ENCODE peak calls at places on chromosome 15, in six cellular contexts. R, M, H, X, D and Q are unnamed samples.
A peak's percentile ranks its signal among the peaks of the same experiment; 100 is the strongest.

GRCh38 chr15:34262362-34262761 is 37.5 kb downstream of the EMC4 start:
- DNase-seq in R (no peak), M (no peak), H (no peak), X (no peak), D (no peak), Q (no peak)

GRCh38 chr15:32706704-32707103 is 11.1 kb upstream of the GREM1 start:
- DNase-seq in R (no peak), M (peak; percentile 63), H (peak; percentile 13), X (no peak), D (no peak), Q (no peak)

GRCh38 chr15:85614059-85614458 is 180.7 kb downstream of the KLHL25 start:
- DNase-seq in R (no peak), M (no peak), H (no peak), X (no peak), D (no peak), Q (no peak)

GRCh38 chr15:47711654-47712053 is 5.7 kb upstream of the SEMA6D start:
- DNase-seq in R (no peak), M (peak; percentile 26), H (peak; percentile 42), X (no peak), D (no peak), Q (no peak)

GRCh38 chr15:86317379-86317745 is 237.7 kb downstream of the AGBL1 start:
- DNase-seq in R (no peak), M (peak; percentile 6), H (no peak), X (no peak), D (no peak), Q (no peak)

GRCh38 chr15:94579261-94579660 is 347.9 kb downstream of the MCTP2 start:
- DNase-seq in R (no peak), M (no peak), H (no peak), X (no peak), D (no peak), Q (no peak)

GRCh38 chr15:101491739-101492640 is 2.5 kb upstream of the PCSK6 start:
- DNase-seq in R (peak; percentile 37), M (no peak), H (no peak), X (no peak), D (no peak), Q (no peak)

GRCh38 chr15:34760909-34761308 is 6.1 kb upstream of the GJD2 start:
- DNase-seq in R (no peak), M (no peak), H (no peak), X (no peak), D (no peak), Q (no peak)

GRCh38 chr15:81547517-81548132 is 173.6 kb upstream of the TMC3 start:
- DNase-seq in R (no peak), M (no peak), H (no peak), X (no peak), D (no peak), Q (no peak)

GRCh38 chr15:74146277-74146800 is 16.0 kb downstream of the ISLR2 start:
- DNase-seq in R (no peak), M (no peak), H (no peak), X (no peak), D (no peak), Q (no peak)

GRCh38 chr15:96181873-96182301 is 148.6 kb upstream of the NR2F2 start:
- DNase-seq in R (no peak), M (peak; percentile 67), H (peak; percentile 29), X (peak; percentile 88), D (peak; percentile 78), Q (no peak)

GRCh38 chr15:77840962-77841361 is 208.2 kb upstream of the LINGO1 start:
- DNase-seq in R (no peak), M (peak; percentile 33), H (no peak), X (peak; percentile 80), D (no peak), Q (no peak)

GRCh38 chr15:95459288-95459687 is 871.2 kb upstream of the NR2F2 start:
- DNase-seq in R (no peak), M (peak; percentile 18), H (no peak), X (no peak), D (no peak), Q (no peak)

GRCh38 chr15:69454953-69455352 is 2.3 kb downstream of the RPLP1 start:
- DNase-seq in R (no peak), M (no peak), H (no peak), X (no peak), D (no peak), Q (no peak)

GRCh38 chr15:69451951-69452701 is 492 bp upstream of the RPLP1 start:
- DNase-seq in R (no peak), M (no peak), H (no peak), X (peak; percentile 56), D (peak; percentile 42), Q (no peak)

GRCh38 chr15:69456208-69457166 is 3.9 kb downstream of the RPLP1 start:
- DNase-seq in R (peak; percentile 42), M (no peak), H (no peak), X (no peak), D (no peak), Q (no peak)

GRCh38 chr15:69450968-69451695 is 1.5 kb upstream of the RPLP1 start:
- DNase-seq in R (no peak), M (no peak), H (no peak), X (no peak), D (no peak), Q (no peak)

DNA sequence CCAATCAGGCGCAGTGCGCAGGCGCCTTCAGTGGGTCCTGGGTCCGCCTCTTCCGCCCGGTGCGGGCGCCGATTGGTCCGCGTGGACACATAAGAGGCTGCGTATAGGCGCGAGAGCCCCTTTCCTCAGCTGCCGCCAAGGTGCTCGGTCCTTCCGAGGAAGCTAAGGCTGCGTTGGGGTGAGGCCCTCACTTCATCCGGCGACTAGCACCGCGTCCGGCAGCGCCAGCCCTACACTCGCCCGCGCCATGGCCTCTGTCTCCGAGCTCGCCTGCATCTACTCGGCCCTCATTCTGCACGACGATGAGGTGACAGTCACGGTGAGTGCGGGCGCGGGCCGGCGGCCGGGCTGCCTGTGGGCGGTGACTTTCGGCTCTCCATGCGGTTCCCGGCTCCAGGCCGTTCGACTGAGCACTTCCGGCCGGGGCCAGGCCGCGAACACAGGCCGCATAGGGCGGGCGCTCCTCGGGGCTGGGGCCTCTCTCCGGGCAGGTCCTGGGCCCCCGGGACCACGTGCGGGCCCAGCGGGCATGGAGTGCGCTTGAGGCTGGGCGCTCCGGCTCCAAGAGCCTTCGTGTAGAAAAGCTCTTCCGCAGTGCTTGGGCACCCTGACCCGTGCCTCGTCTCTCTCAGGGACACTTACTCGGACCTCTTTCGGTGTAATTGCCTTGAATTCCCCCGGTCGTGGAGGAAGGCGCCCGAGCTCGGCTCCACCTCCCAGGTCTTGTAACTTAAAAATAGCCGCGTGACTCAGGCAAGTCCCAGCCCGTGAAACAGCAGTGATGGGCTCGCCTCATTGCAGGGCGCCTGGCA is at the start of gene RPLP1:
- DNase-seq in R (peak; percentile 98), M (peak; percentile 96), H (peak; percentile 97), X (peak; percentile 94), D (peak; percentile 95), Q (peak; percentile 90)
- H3K23ac ChIP-seq in R (no peak within 1 kb of the TSS), M (no peak within 1 kb of the TSS), H (peak within 1 kb of the TSS; percentile 75), X (peak within 1 kb of the TSS; percentile 94), D (no peak within 1 kb of the TSS), Q (peak within 1 kb of the TSS; percentile 97)

DNA sequence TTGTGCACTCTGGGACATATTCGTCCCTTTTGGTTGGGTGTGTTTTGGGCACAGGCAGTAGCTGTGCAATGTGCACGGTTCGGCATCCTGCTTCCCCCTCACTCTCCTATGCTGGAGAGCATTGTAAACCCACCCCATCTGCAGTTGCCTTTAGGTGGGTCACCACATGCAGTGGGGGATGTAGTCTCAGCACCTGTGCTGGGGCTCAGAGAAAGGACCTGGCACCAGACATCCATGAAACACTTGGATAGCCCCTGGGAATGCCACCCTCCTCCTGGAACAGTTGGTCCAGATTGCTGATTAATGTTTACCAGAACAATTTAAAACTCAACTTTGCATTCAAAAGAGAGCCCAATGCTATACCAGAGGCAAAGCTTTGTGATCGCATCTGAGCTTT is 123.9 kb upstream of the MEF2A start:
- DNase-seq in R (no peak), M (no peak), H (no peak), X (no peak), D (no peak), Q (no peak)
- H3K4me2 ChIP-seq in R (no peak overlapping the region), M (no peak overlapping the region), H (no peak overlapping the region), X (peak overlapping the region; percentile 32), D (no peak overlapping the region), Q (no peak overlapping the region)

DNA sequence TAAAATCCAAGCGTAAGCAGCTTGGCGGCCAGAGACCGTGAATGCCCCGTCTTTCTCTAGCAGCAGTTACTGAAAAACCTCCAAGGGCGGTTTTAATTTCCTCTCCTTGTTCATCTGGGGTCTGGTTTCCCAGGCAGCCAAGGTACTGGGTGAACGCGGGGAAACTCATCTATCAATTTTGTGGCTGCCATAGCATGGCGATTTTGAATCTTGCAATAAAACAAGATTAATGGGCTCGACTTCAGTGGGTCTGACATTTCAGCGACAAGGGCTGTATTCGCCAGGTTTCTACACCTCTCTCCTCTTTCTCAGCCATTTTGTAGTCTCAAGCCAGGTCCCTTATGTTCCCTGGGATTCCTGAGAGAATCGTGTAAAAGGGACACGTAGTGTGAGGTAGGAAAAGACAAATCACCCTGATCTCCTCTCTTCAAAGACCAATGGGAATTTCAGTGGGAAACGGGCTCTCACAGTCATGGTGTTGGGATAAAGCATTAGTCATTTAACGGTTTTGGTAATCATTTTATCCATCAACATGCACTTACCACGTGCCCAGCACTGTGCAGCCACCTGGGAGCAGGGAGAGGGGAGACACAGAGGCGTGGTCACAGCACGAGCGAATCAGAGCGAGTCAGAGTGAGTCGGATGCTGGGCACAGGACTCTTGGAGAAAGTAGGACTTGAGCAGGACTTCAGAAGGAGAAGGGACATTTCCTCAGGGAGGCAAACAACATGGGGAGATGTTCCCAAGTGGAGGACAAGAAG is 130.6 kb downstream of the MINAR1 start:
- DNase-seq in R (no peak), M (no peak), H (no peak), X (no peak), D (no peak), Q (no peak)
- H3K4me3 ChIP-seq in R (no peak overlapping the region), M (no peak overlapping the region), H (no peak overlapping the region), X (no peak overlapping the region), D (no peak overlapping the region), Q (no peak overlapping the region)

GRCh38 chr15:56251315-56252091 is 7.8 kb upstream of the RFX7 start:
- DNase-seq in R (no peak), M (no peak), H (peak; percentile 81), X (no peak), D (no peak), Q (no peak)
- H3K23ac ChIP-seq in R (no peak overlapping the region), M (no peak overlapping the region), H (no peak overlapping the region), X (no peak overlapping the region), D (peak overlapping the region; percentile 88), Q (no peak overlapping the region)

DNA sequence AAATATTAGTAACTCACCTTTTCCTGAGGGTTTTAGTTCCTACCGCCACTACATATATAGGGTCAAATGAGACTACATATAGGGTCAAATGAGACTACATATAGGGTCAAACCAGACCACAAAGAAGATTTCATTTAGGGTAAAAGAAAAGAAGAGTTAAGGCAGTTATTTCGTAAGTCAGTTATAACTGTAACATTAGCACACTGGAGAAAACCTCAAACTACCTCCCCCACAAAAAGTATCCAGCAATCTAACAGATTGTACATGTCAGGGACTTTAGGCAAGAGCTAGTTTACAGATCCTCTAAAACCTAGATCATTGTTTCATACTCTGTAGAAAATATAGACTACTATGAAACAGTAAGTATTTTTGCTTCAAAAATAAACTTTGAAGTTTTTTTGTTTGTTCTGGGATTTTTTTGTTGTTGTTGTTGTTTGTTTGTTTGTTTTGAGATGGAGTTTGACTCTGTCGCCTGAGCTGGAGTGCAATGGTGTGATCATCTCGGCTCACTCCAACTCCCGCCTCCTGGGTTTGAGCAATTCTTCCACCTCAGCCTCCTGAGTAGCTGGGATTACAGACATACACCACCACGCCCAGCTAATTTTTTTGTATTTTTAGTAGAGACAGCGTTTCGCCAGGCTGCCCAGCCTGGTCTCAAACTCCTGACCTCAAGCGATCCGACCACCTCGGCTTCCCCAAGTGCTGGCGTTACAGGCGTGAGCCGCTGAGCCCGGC is 92.4 kb upstream of the CGNL1 start:
- DNase-seq in R (no peak), M (peak; percentile 24), H (no peak), X (peak; percentile 45), D (no peak), Q (no peak)
- H3K4me2 ChIP-seq in R (no peak overlapping the region), M (no peak overlapping the region), H (no peak overlapping the region), X (no peak overlapping the region), D (no peak overlapping the region), Q (no peak overlapping the region)

GRCh38 chr15:89677381-89677780 is 1.8 kb downstream of the PLIN1 start:
- DNase-seq in R (no peak), M (no peak), H (no peak), X (no peak), D (no peak), Q (no peak)
- H3K4me3 ChIP-seq in R (no peak overlapping the region), M (no peak overlapping the region), H (no peak overlapping the region), X (no peak overlapping the region), D (no peak overlapping the region), Q (no peak overlapping the region)